ENCODE peak calls at places on chromosomes 6 and 20, in five cellular contexts. One of them, this sample, is unnamed.

GRCh38 chr20:52948491-52948890 is 23.7 kb upstream of the TSHZ2 start:
- DNase-seq in Peyer's patch: no peak
- DNase-seq in sigmoid colon: no peak
- DNase-seq in A549: no peak
- DNase-seq in stomach: no peak
- DNase-seq in this sample: no peak

GRCh38 chr20:12928755-12929401 is 79.9 kb upstream of the SPTLC3 start:
- DNase-seq in A549: no peak
- DNase-seq in stomach: no peak
- DNase-seq in Peyer's patch: no peak
- DNase-seq in sigmoid colon: no peak
- DNase-seq in this sample: no peak

GRCh38 chr6:119346450-119346849 is 3.1 kb downstream of the MAN1A1 start:
- DNase-seq in stomach: no peak
- DNase-seq in Peyer's patch: no peak
- DNase-seq in sigmoid colon: no peak
- DNase-seq in A549: no peak
- DNase-seq in this sample: no peak

GRCh38 chr6:141107562-141108160 is 1025.1 kb upstream of the GJE1 start:
- DNase-seq in Peyer's patch: no peak
- DNase-seq in sigmoid colon: no peak
- DNase-seq in A549: no peak
- DNase-seq in stomach: no peak
- DNase-seq in this sample: no peak

GRCh38 chr6:17585766-17586502 is 14.2 kb upstream of the FAM8A1 start:
- DNase-seq in Peyer's patch: peak; percentile 65
- DNase-seq in sigmoid colon: no peak
- DNase-seq in A549: no peak
- DNase-seq in stomach: no peak
- DNase-seq in this sample: no peak

GRCh38 chr6:135675862-135676261 is 175.6 kb upstream of the PDE7B start:
- DNase-seq in Peyer's patch: no peak
- DNase-seq in A549: peak; percentile 17
- DNase-seq in sigmoid colon: no peak
- DNase-seq in stomach: no peak
- DNase-seq in this sample: no peak

GRCh38 chr20:53888951-53889350 is 181.4 kb downstream of the BCAS1 start:
- DNase-seq in stomach: no peak
- DNase-seq in A549: no peak
- DNase-seq in sigmoid colon: no peak
- DNase-seq in Peyer's patch: no peak
- DNase-seq in this sample: no peak

GRCh38 chr6:18495236-18495635 is 108.1 kb downstream of the RNF144B start:
- DNase-seq in sigmoid colon: no peak
- DNase-seq in stomach: no peak
- DNase-seq in Peyer's patch: no peak
- DNase-seq in A549: no peak
- DNase-seq in this sample: no peak

GRCh38 chr6:43706788-43707187 is 19.2 kb upstream of the MRPS18A start:
- DNase-seq in sigmoid colon: peak; percentile 63
- DNase-seq in A549: no peak
- DNase-seq in Peyer's patch: no peak
- DNase-seq in stomach: no peak
- DNase-seq in this sample: no peak

GRCh38 chr20:23938118-23938438 is 50.5 kb downstream of the GGTLC1 start:
- DNase-seq in stomach: no peak
- DNase-seq in Peyer's patch: no peak
- DNase-seq in sigmoid colon: no peak
- DNase-seq in A549: no peak
- DNase-seq in this sample: no peak

GRCh38 chr6:170087946-170088348 is 202.9 kb downstream of the DLL1 start:
- DNase-seq in Peyer's patch: peak; percentile 87
- DNase-seq in A549: no peak
- DNase-seq in stomach: peak; percentile 35
- DNase-seq in sigmoid colon: peak; percentile 63
- DNase-seq in this sample: no peak

GRCh38 chr6:81766482-81767069 is 14.1 kb upstream of the TENT5A start:
- DNase-seq in sigmoid colon: no peak
- DNase-seq in A549: no peak
- DNase-seq in stomach: no peak
- DNase-seq in Peyer's patch: no peak
- DNase-seq in this sample: no peak

GRCh38 chr6:169701218-169701952 is 444 bp downstream of the WDR27 start:
- DNase-seq in Peyer's patch: no peak
- DNase-seq in A549: no peak
- DNase-seq in stomach: no peak
- DNase-seq in sigmoid colon: peak; percentile 73
- DNase-seq in this sample: no peak

GRCh38 chr6:167408235-167408869 is 83.5 kb downstream of the TTLL2 start:
- DNase-seq in stomach: no peak
- DNase-seq in Peyer's patch: no peak
- DNase-seq in sigmoid colon: no peak
- DNase-seq in A549: no peak
- DNase-seq in this sample: no peak

GRCh38 chr6:118383924-118384323 is 164.2 kb upstream of the PLN start:
- DNase-seq in A549: no peak
- DNase-seq in stomach: no peak
- DNase-seq in sigmoid colon: no peak
- DNase-seq in Peyer's patch: no peak
- DNase-seq in this sample: no peak

GRCh38 chr20:53958240-53958639 is 112.2 kb downstream of the BCAS1 start:
- DNase-seq in A549: no peak
- DNase-seq in Peyer's patch: no peak
- DNase-seq in stomach: no peak
- DNase-seq in sigmoid colon: no peak
- DNase-seq in this sample: no peak

GRCh38 chr20:53622247-53623114 is 28.8 kb upstream of the ZNF217 start:
- DNase-seq in sigmoid colon: peak; percentile 52
- DNase-seq in stomach: peak; percentile 26
- DNase-seq in A549: no peak
- DNase-seq in Peyer's patch: peak; percentile 44
- DNase-seq in this sample: no peak

GRCh38 chr6:108616544-108616943 is 55.8 kb downstream of the FOXO3 start:
- DNase-seq in stomach: no peak
- DNase-seq in sigmoid colon: no peak
- DNase-seq in Peyer's patch: no peak
- DNase-seq in A549: no peak
- DNase-seq in this sample: no peak

GRCh38 chr20:35698298-35699126 is 640 bp downstream of the NFS1 start:
- DNase-seq in stomach: peak; percentile 17
- DNase-seq in sigmoid colon: peak; percentile 53
- DNase-seq in Peyer's patch: no peak
- DNase-seq in A549: peak; percentile 33
- DNase-seq in this sample: no peak

GRCh38 chr6:4943716-4944115 is 60.1 kb downstream of the RPP40 start:
- DNase-seq in A549: no peak
- DNase-seq in stomach: no peak
- DNase-seq in Peyer's patch: no peak
- DNase-seq in sigmoid colon: no peak
- DNase-seq in this sample: no peak

GRCh38 chr6:30826961-30827342 is 57.4 kb upstream of the DDR1 start:
- DNase-seq in Peyer's patch: peak; percentile 65
- DNase-seq in A549: no peak
- DNase-seq in sigmoid colon: no peak
- DNase-seq in stomach: peak; percentile 39
- DNase-seq in this sample: no peak

GRCh38 chr20:12570371-12570770 is 438.4 kb upstream of the SPTLC3 start:
- DNase-seq in A549: peak; percentile 17
- DNase-seq in Peyer's patch: no peak
- DNase-seq in stomach: no peak
- DNase-seq in sigmoid colon: no peak
- DNase-seq in this sample: no peak

GRCh38 chr6:68642081-68642480 is 7.0 kb downstream of the ADGRB3 start:
- DNase-seq in A549: no peak
- DNase-seq in Peyer's patch: no peak
- DNase-seq in stomach: no peak
- DNase-seq in sigmoid colon: no peak
- DNase-seq in this sample: no peak

GRCh38 chr6:37690964-37691735 is 6.5 kb downstream of the MDGA1 start:
- DNase-seq in A549: no peak
- DNase-seq in sigmoid colon: no peak
- DNase-seq in stomach: no peak
- DNase-seq in Peyer's patch: no peak
- DNase-seq in this sample: no peak

GRCh38 chr6:79536615-79536968 is 638 bp downstream of the LCA5 start:
- DNase-seq in A549: no peak
- DNase-seq in sigmoid colon: peak; percentile 78
- DNase-seq in Peyer's patch: peak; percentile 53
- DNase-seq in stomach: no peak
- DNase-seq in this sample: no peak

GRCh38 chr6:55528624-55529023 is 50.4 kb downstream of the HMGCLL1 start:
- DNase-seq in sigmoid colon: no peak
- DNase-seq in Peyer's patch: no peak
- DNase-seq in A549: peak; percentile 2
- DNase-seq in stomach: no peak
- DNase-seq in this sample: no peak

GRCh38 chr6:10412948-10413849 is 1.7 kb downstream of the TFAP2A start:
- DNase-seq in stomach: peak; percentile 73
- DNase-seq in Peyer's patch: no peak
- DNase-seq in sigmoid colon: no peak
- DNase-seq in A549: no peak
- DNase-seq in this sample: peak; percentile 90

GRCh38 chr20:24633026-24633425 is 163.6 kb downstream of the SYNDIG1 start:
- DNase-seq in A549: no peak
- DNase-seq in sigmoid colon: no peak
- DNase-seq in stomach: no peak
- DNase-seq in Peyer's patch: no peak
- DNase-seq in this sample: no peak

GRCh38 chr6:3884007-3884745 is 35.0 kb downstream of the FAM50B start:
- DNase-seq in stomach: no peak
- DNase-seq in A549: peak; percentile 21
- DNase-seq in sigmoid colon: no peak
- DNase-seq in Peyer's patch: no peak
- DNase-seq in this sample: no peak

DNA sequence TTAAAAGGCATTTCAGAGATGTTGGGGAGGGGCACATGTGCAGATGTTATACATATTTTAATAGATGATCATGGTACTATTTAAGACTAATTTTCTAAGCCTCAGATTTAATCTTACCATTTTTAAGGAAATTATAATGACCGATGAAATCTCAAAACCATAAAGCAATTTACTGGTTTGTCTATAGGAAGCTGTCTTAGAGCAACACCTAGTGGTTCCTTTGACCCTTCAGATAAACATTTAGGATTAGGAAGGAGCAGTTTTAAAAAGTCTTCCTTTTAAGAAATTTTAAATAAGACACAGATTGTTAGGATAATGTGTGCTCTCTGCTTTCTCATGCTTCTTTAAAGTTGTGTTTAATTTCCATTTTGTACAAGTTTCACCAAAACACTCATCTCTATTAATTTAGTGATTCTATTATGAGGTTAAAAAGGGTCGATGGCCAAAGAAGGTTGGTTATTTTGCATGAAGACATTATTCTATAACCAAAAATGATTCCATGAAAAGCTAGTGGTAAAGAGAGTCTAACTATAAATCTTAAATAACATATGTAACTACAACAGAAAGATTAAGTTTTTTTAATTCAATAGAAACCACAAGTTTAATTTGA is 376.4 kb downstream of the HACE1 start:
- DNase-seq in A549: no peak
- DNase-seq in stomach: no peak
- DNase-seq in sigmoid colon: no peak
- DNase-seq in Peyer's patch: no peak
- DNase-seq in this sample: no peak
- TF ChIP-seq CTCF in A549: peak; percentile 41
- TF ChIP-seq CTCF in stomach: no peak
- TF ChIP-seq CTCF in sigmoid colon: no peak
- TF ChIP-seq CTCF in Peyer's patch: no peak
- TF ChIP-seq CTCF in this sample: no peak

GRCh38 chr6:139290787-139291294 is 957 bp downstream of the TXLNB start:
- DNase-seq in A549: no peak
- DNase-seq in Peyer's patch: peak; percentile 64
- DNase-seq in sigmoid colon: peak; percentile 70
- DNase-seq in stomach: no peak
- DNase-seq in this sample: no peak
- TF ChIP-seq POLR2A in A549: no peak
- TF ChIP-seq POLR2A in Peyer's patch: no peak
- TF ChIP-seq POLR2A in sigmoid colon: no peak
- TF ChIP-seq POLR2A in stomach: no peak
- TF ChIP-seq POLR2A in this sample: no peak

DNA sequence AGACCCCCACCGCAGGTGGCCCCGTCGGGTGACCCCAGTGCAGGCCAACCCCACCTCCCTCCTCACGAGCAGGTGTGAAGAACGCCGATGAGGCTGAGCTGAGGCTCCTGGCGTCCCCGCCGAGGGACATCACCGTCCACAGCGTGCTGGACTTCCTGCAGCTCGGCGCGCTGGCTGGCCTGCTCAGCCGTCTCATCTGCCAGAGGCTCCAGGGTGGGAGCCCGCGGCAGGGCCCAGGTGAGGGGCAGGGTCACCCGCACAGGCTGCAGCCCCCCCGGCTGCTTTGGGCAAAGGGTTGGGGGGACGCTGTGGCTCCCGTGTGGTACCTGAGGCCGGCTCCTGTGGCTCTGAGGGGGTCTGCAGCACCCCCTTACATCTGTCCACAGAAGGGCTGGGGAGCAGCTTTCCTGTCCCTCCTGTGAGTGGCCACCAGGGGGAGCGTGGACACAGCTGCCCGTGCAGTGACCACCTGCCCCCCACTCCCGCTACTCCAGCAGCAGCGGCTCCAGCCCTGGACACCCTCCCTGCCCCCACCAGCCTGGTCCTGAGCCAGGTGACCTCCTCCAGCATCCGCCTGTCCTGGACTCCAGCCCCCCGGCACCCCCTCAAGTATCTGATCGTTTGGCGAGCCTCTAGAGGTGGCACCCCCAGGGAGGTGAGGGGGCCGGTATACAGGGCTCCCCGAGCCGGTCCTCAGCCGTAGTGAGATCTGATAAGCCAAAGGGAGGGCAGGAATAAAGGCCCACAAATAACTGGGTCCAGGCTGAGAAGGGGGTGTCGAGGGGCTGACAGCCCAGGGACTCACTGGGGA is 16.5 kb downstream of the COL20A1 start:
- DNase-seq in stomach: peak; percentile 36
- DNase-seq in Peyer's patch: no peak
- DNase-seq in sigmoid colon: no peak
- DNase-seq in A549: peak; percentile 58
- DNase-seq in this sample: no peak
- TF ChIP-seq CTCF in stomach: no peak
- TF ChIP-seq CTCF in Peyer's patch: peak; percentile 60
- TF ChIP-seq CTCF in sigmoid colon: peak; percentile 59
- TF ChIP-seq CTCF in A549: peak; percentile 72
- TF ChIP-seq CTCF in this sample: peak; percentile 63

DNA sequence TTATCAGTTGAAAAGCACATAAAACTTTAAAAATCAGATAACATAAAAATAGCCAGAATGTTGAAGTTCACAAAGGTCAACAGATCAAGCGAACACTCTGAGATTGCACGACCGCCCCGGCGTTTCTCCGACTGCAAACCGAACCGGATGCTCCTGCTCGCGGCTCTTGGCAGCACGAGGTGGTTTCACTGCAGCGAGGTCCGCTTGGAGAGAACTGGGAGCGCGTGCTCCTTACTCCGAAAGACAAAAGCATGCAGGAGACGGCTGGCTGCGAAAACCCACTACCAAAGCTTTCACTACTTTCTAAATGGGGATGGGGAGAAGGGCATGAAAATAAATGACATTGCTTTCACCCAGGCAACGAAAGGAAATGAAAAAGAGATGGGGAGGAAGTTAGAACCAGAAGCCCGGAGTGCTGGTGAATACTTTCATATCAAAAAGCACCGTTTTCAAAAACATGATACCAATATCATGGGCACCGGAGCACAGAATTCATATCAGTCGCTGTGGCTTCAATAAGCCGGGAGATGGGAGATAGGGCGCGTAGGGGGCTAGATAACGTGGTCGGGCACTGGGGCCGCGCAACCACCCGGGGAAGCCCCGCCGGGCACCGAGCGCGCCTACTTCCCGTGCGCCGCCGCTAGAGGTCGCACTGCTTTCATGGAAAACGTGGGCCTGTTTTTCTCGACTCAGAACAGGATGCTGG is 8.3 kb upstream of the ANKRD60 start:
- DNase-seq in stomach: peak; percentile 75
- DNase-seq in sigmoid colon: peak; percentile 77
- DNase-seq in Peyer's patch: peak; percentile 87
- DNase-seq in A549: peak; percentile 84
- DNase-seq in this sample: no peak
- TF ChIP-seq POLR2A in stomach: no peak
- TF ChIP-seq POLR2A in sigmoid colon: no peak
- TF ChIP-seq POLR2A in Peyer's patch: no peak
- TF ChIP-seq POLR2A in A549: no peak
- TF ChIP-seq POLR2A in this sample: no peak

This sample was measured in vagina.